ENCODE peak calls at places on chromosomes 5 and 9, in five cellular contexts. Y is body of pancreas, S is thoracic aorta, E is A549, F is fibroblast of mammary gland. T is an unnamed sample.

GRCh38 chr5:81850932-81851331 is 100.0 kb upstream of the SSBP2 start:
- DNase-seq in Y (no peak), S (no peak), E (no peak), F (no peak), T (peak)

GRCh38 chr5:151038292-151038745 is 17.9 kb downstream of the GPX3 start:
- DNase-seq in Y (no peak), S (no peak), E (no peak), F (no peak), T (no peak)

GRCh38 chr9:126443144-126443543 is 116.5 kb downstream of the MVB12B start:
- DNase-seq in Y (no peak), S (no peak), E (no peak), F (no peak), T (no peak)

GRCh38 chr5:68070641-68071191 is 144.8 kb upstream of the PIK3R1 start:
- DNase-seq in Y (no peak), S (no peak), E (no peak), F (peak), T (no peak)

GRCh38 chr5:32639943-32640342 is 54.6 kb downstream of the SUB1 start:
- DNase-seq in Y (no peak), S (no peak), E (no peak), F (no peak), T (no peak)

GRCh38 chr5:180282281-180282680 is 9.6 kb downstream of the MAPK9 start:
- DNase-seq in Y (no peak), S (no peak), E (no peak), F (no peak), T (no peak)

GRCh38 chr9:127521919-127522304 is 70.6 kb downstream of the LRSAM1 start:
- DNase-seq in Y (peak), S (no peak), E (no peak), F (no peak), T (no peak)

GRCh38 chr5:50727149-50727496 is 60.7 kb downstream of the PARP8 start:
- DNase-seq in Y (peak), S (peak), E (no peak), F (peak), T (no peak)

GRCh38 chr5:30385754-30386153 is 807.7 kb upstream of the CDH6 start:
- DNase-seq in Y (no peak), S (no peak), E (no peak), F (no peak), T (no peak)

GRCh38 chr5:169906745-169907649 is 73.3 kb downstream of the INSYN2B start:
- DNase-seq in Y (no peak), S (no peak), E (no peak), F (no peak), T (peak)

GRCh38 chr9:76374702-76375543 is 19.3 kb downstream of the RFK start:
- DNase-seq in Y (peak), S (peak), E (peak), F (peak), T (peak)

GRCh38 chr9:7289773-7290172 is 509.8 kb downstream of the DMAC1 start:
- DNase-seq in Y (no peak), S (no peak), E (no peak), F (no peak), T (no peak)

GRCh38 chr9:98536542-98537173 is 172.1 kb downstream of the GABBR2 start:
- DNase-seq in Y (no peak), S (no peak), E (no peak), F (no peak), T (no peak)
- TF ChIP-seq CTCF in Y (peak), S (no peak), E (no peak), F (peak), T (peak)

GRCh38 chr5:172385661-172386187 is 68.6 kb downstream of the SH3PXD2B start:
- DNase-seq in Y (no peak), S (no peak), E (no peak), F (no peak), T (no peak)

GRCh38 chr5:172395483-172395882 is 58.8 kb downstream of the SH3PXD2B start:
- DNase-seq in Y (no peak), S (no peak), E (no peak), F (peak), T (no peak)

GRCh38 chr5:172385164-172385563 is 69.2 kb downstream of the SH3PXD2B start:
- DNase-seq in Y (no peak), S (no peak), E (no peak), F (no peak), T (no peak)

GRCh38 chr5:172389578-172390112 is 64.7 kb downstream of the SH3PXD2B start:
- DNase-seq in Y (no peak), S (no peak), E (no peak), F (no peak), T (no peak)
- TF ChIP-seq CTCF in Y (no peak), S (no peak), E (peak), F (peak), T (peak)

GRCh38 chr9:108272350-108272899 is 583.4 kb downstream of the ACTL7B start:
- DNase-seq in Y (peak), S (no peak), E (peak), F (peak), T (no peak)
- TF ChIP-seq CTCF in Y (peak), S (no peak), E (peak), F (peak), T (peak)

GRCh38 chr9:18229992-18230676 is 243.8 kb upstream of the ADAMTSL1 start:
- DNase-seq in Y (no peak), S (no peak), E (no peak), F (no peak), T (no peak)
- TF ChIP-seq CTCF in Y (no peak), S (no peak), E (no peak), F (no peak), T (peak)

GRCh38 chr5:23352437-23352836 is 155.0 kb upstream of the PRDM9 start:
- DNase-seq in Y (no peak), S (no peak), E (no peak), F (peak), T (no peak)
- TF ChIP-seq CTCF in Y (no peak), S (no peak), E (peak), F (peak), T (no peak)

DNA sequence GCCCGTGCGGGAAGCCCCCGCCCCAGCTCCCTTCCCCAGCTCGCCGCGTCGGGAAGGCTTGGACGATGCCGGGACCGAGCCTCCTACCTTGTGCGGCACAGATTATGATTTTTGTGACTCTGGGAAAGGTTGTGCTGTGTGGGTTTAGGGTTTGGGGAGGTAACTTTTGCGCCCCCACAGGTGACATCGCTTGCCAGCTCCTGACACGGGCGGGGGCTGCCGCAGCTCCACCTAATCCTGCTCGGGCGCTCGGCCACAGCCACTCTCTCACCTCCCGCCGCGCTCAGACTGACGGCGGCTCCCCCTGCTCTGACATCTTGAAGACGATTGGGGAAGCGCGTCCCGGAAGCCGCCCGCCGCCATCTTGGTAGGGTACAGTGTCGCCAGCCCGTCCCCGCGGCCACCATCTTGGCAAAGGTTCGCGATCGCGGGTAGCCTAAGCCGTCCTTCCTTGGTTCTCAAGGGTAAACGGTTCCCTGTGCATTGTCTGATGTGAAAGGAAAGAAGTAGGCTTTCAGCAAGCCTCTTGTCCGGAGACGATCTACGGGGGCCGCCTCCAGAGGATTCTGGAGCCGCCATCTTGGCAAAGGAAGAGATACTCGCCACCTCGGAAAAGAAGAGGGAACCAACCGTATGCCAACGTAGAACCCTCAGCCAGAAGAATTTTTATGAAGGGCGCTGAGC is 1.7 kb upstream of the NR3C1 start:
- DNase-seq in Y (peak), S (peak), E (peak), F (peak), T (peak)
- TF ChIP-seq CTCF in Y (peak), S (peak), E (peak), F (no peak), T (no peak)

T was measured in HFFc6.